ENCODE peak calls at places on chromosomes 2 and 18, in eight cellular contexts. One of them, this sample, is unnamed.
A peak's percentile ranks its signal among the peaks of the same experiment; 100 is the strongest.

GRCh38 chr2:202327887-202328286 is 48.2 kb upstream of the BMPR2 start:
- DNase-seq in GM12865: no peak
- DNase-seq in progenitor cell of endocrine pancreas: no peak
- DNase-seq in activated naive CD4-positive, alpha-beta T cell treated with anti-CD3 and anti-CD28 coated beads, Interleukin-2, amount 50 U/mL, for 16 hours: no peak
- DNase-seq in CD8-positive, alpha-beta T cell: no peak
- DNase-seq in tibial artery: no peak
- DNase-seq in skeletal muscle cell: no peak
- DNase-seq in stimulated activated CD4-positive, alpha-beta T cell treated with anti-CD3 and anti-CD28 coated beads, TNF-alpha, amount 100 ng/mL, for 48 hours: no peak
- DNase-seq in this sample: no peak

GRCh38 chr18:75247041-75247551 is 36.5 kb downstream of the TSHZ1 start:
- DNase-seq in progenitor cell of endocrine pancreas: no peak
- DNase-seq in stimulated activated CD4-positive, alpha-beta T cell treated with anti-CD3 and anti-CD28 coated beads, TNF-alpha, amount 100 ng/mL, for 48 hours: no peak
- DNase-seq in CD8-positive, alpha-beta T cell: no peak
- DNase-seq in GM12865: no peak
- DNase-seq in activated naive CD4-positive, alpha-beta T cell treated with anti-CD3 and anti-CD28 coated beads, Interleukin-2, amount 50 U/mL, for 16 hours: no peak
- DNase-seq in skeletal muscle cell: peak; percentile 28
- DNase-seq in tibial artery: no peak
- DNase-seq in this sample: peak; percentile 60

GRCh38 chr2:43228782-43229659 is 2.6 kb upstream of the ZFP36L2 start:
- DNase-seq in CD8-positive, alpha-beta T cell: no peak
- DNase-seq in tibial artery: no peak
- DNase-seq in skeletal muscle cell: no peak
- DNase-seq in progenitor cell of endocrine pancreas: no peak
- DNase-seq in activated naive CD4-positive, alpha-beta T cell treated with anti-CD3 and anti-CD28 coated beads, Interleukin-2, amount 50 U/mL, for 16 hours: no peak
- DNase-seq in GM12865: peak; percentile 69
- DNase-seq in stimulated activated CD4-positive, alpha-beta T cell treated with anti-CD3 and anti-CD28 coated beads, TNF-alpha, amount 100 ng/mL, for 48 hours: no peak
- DNase-seq in this sample: no peak

GRCh38 chr2:148259674-148260073 is 238.8 kb downstream of the MBD5 start:
- DNase-seq in skeletal muscle cell: no peak
- DNase-seq in GM12865: peak; percentile 33
- DNase-seq in tibial artery: no peak
- DNase-seq in stimulated activated CD4-positive, alpha-beta T cell treated with anti-CD3 and anti-CD28 coated beads, TNF-alpha, amount 100 ng/mL, for 48 hours: no peak
- DNase-seq in CD8-positive, alpha-beta T cell: no peak
- DNase-seq in progenitor cell of endocrine pancreas: no peak
- DNase-seq in activated naive CD4-positive, alpha-beta T cell treated with anti-CD3 and anti-CD28 coated beads, Interleukin-2, amount 50 U/mL, for 16 hours: no peak
- DNase-seq in this sample: no peak

GRCh38 chr2:207470700-207471070 is 59.1 kb upstream of the CREB1 start:
- DNase-seq in CD8-positive, alpha-beta T cell: no peak
- DNase-seq in skeletal muscle cell: no peak
- DNase-seq in GM12865: no peak
- DNase-seq in activated naive CD4-positive, alpha-beta T cell treated with anti-CD3 and anti-CD28 coated beads, Interleukin-2, amount 50 U/mL, for 16 hours: no peak
- DNase-seq in progenitor cell of endocrine pancreas: no peak
- DNase-seq in tibial artery: no peak
- DNase-seq in stimulated activated CD4-positive, alpha-beta T cell treated with anti-CD3 and anti-CD28 coated beads, TNF-alpha, amount 100 ng/mL, for 48 hours: no peak
- DNase-seq in this sample: no peak

GRCh38 chr2:12457831-12458230 is 258.9 kb upstream of the TRIB2 start:
- DNase-seq in CD8-positive, alpha-beta T cell: no peak
- DNase-seq in progenitor cell of endocrine pancreas: no peak
- DNase-seq in activated naive CD4-positive, alpha-beta T cell treated with anti-CD3 and anti-CD28 coated beads, Interleukin-2, amount 50 U/mL, for 16 hours: no peak
- DNase-seq in skeletal muscle cell: no peak
- DNase-seq in tibial artery: no peak
- DNase-seq in stimulated activated CD4-positive, alpha-beta T cell treated with anti-CD3 and anti-CD28 coated beads, TNF-alpha, amount 100 ng/mL, for 48 hours: no peak
- DNase-seq in GM12865: no peak
- DNase-seq in this sample: no peak

GRCh38 chr18:3952031-3952430 is 502.1 kb downstream of the TGIF1 start:
- DNase-seq in CD8-positive, alpha-beta T cell: no peak
- DNase-seq in skeletal muscle cell: no peak
- DNase-seq in GM12865: no peak
- DNase-seq in stimulated activated CD4-positive, alpha-beta T cell treated with anti-CD3 and anti-CD28 coated beads, TNF-alpha, amount 100 ng/mL, for 48 hours: no peak
- DNase-seq in activated naive CD4-positive, alpha-beta T cell treated with anti-CD3 and anti-CD28 coated beads, Interleukin-2, amount 50 U/mL, for 16 hours: no peak
- DNase-seq in tibial artery: no peak
- DNase-seq in progenitor cell of endocrine pancreas: no peak
- DNase-seq in this sample: no peak

GRCh38 chr2:212892193-212892592 is 259.2 kb downstream of the IKZF2 start:
- DNase-seq in activated naive CD4-positive, alpha-beta T cell treated with anti-CD3 and anti-CD28 coated beads, Interleukin-2, amount 50 U/mL, for 16 hours: no peak
- DNase-seq in CD8-positive, alpha-beta T cell: no peak
- DNase-seq in skeletal muscle cell: peak; percentile 19
- DNase-seq in GM12865: peak; percentile 27
- DNase-seq in progenitor cell of endocrine pancreas: no peak
- DNase-seq in tibial artery: no peak
- DNase-seq in stimulated activated CD4-positive, alpha-beta T cell treated with anti-CD3 and anti-CD28 coated beads, TNF-alpha, amount 100 ng/mL, for 48 hours: no peak
- DNase-seq in this sample: no peak

GRCh38 chr2:142725386-142725785 is 152.1 kb upstream of the KYNU start:
- DNase-seq in GM12865: no peak
- DNase-seq in activated naive CD4-positive, alpha-beta T cell treated with anti-CD3 and anti-CD28 coated beads, Interleukin-2, amount 50 U/mL, for 16 hours: no peak
- DNase-seq in skeletal muscle cell: no peak
- DNase-seq in tibial artery: no peak
- DNase-seq in stimulated activated CD4-positive, alpha-beta T cell treated with anti-CD3 and anti-CD28 coated beads, TNF-alpha, amount 100 ng/mL, for 48 hours: no peak
- DNase-seq in CD8-positive, alpha-beta T cell: no peak
- DNase-seq in progenitor cell of endocrine pancreas: no peak
- DNase-seq in this sample: no peak

GRCh38 chr2:71922501-71923142 is 225.0 kb downstream of the CYP26B1 start:
- DNase-seq in stimulated activated CD4-positive, alpha-beta T cell treated with anti-CD3 and anti-CD28 coated beads, TNF-alpha, amount 100 ng/mL, for 48 hours: no peak
- DNase-seq in progenitor cell of endocrine pancreas: no peak
- DNase-seq in GM12865: no peak
- DNase-seq in CD8-positive, alpha-beta T cell: no peak
- DNase-seq in tibial artery: no peak
- DNase-seq in activated naive CD4-positive, alpha-beta T cell treated with anti-CD3 and anti-CD28 coated beads, Interleukin-2, amount 50 U/mL, for 16 hours: no peak
- DNase-seq in skeletal muscle cell: no peak
- DNase-seq in this sample: no peak

GRCh38 chr18:6107794-6108193 is 212.5 kb upstream of the TMEM200C start:
- DNase-seq in CD8-positive, alpha-beta T cell: no peak
- DNase-seq in activated naive CD4-positive, alpha-beta T cell treated with anti-CD3 and anti-CD28 coated beads, Interleukin-2, amount 50 U/mL, for 16 hours: no peak
- DNase-seq in stimulated activated CD4-positive, alpha-beta T cell treated with anti-CD3 and anti-CD28 coated beads, TNF-alpha, amount 100 ng/mL, for 48 hours: no peak
- DNase-seq in tibial artery: no peak
- DNase-seq in progenitor cell of endocrine pancreas: no peak
- DNase-seq in GM12865: no peak
- DNase-seq in skeletal muscle cell: no peak
- DNase-seq in this sample: no peak

GRCh38 chr2:3193423-3194330 is 183.9 kb downstream of the EIPR1 start:
- DNase-seq in skeletal muscle cell: no peak
- DNase-seq in stimulated activated CD4-positive, alpha-beta T cell treated with anti-CD3 and anti-CD28 coated beads, TNF-alpha, amount 100 ng/mL, for 48 hours: no peak
- DNase-seq in GM12865: no peak
- DNase-seq in activated naive CD4-positive, alpha-beta T cell treated with anti-CD3 and anti-CD28 coated beads, Interleukin-2, amount 50 U/mL, for 16 hours: no peak
- DNase-seq in progenitor cell of endocrine pancreas: no peak
- DNase-seq in tibial artery: no peak
- DNase-seq in CD8-positive, alpha-beta T cell: no peak
- DNase-seq in this sample: no peak

GRCh38 chr2:150587547-150588209 is 100.2 kb upstream of the RND3 start:
- DNase-seq in tibial artery: no peak
- DNase-seq in skeletal muscle cell: no peak
- DNase-seq in activated naive CD4-positive, alpha-beta T cell treated with anti-CD3 and anti-CD28 coated beads, Interleukin-2, amount 50 U/mL, for 16 hours: no peak
- DNase-seq in stimulated activated CD4-positive, alpha-beta T cell treated with anti-CD3 and anti-CD28 coated beads, TNF-alpha, amount 100 ng/mL, for 48 hours: no peak
- DNase-seq in CD8-positive, alpha-beta T cell: no peak
- DNase-seq in GM12865: no peak
- DNase-seq in progenitor cell of endocrine pancreas: no peak
- DNase-seq in this sample: no peak

GRCh38 chr18:44149706-44150105 is 531.0 kb upstream of the SETBP1 start:
- DNase-seq in stimulated activated CD4-positive, alpha-beta T cell treated with anti-CD3 and anti-CD28 coated beads, TNF-alpha, amount 100 ng/mL, for 48 hours: no peak
- DNase-seq in progenitor cell of endocrine pancreas: no peak
- DNase-seq in GM12865: no peak
- DNase-seq in tibial artery: no peak
- DNase-seq in skeletal muscle cell: peak; percentile 84
- DNase-seq in activated naive CD4-positive, alpha-beta T cell treated with anti-CD3 and anti-CD28 coated beads, Interleukin-2, amount 50 U/mL, for 16 hours: no peak
- DNase-seq in CD8-positive, alpha-beta T cell: no peak
- DNase-seq in this sample: no peak

GRCh38 chr2:133241231-133241575 is 327.1 kb downstream of the NCKAP5 start:
- DNase-seq in skeletal muscle cell: no peak
- DNase-seq in progenitor cell of endocrine pancreas: no peak
- DNase-seq in GM12865: no peak
- DNase-seq in stimulated activated CD4-positive, alpha-beta T cell treated with anti-CD3 and anti-CD28 coated beads, TNF-alpha, amount 100 ng/mL, for 48 hours: no peak
- DNase-seq in tibial artery: no peak
- DNase-seq in CD8-positive, alpha-beta T cell: no peak
- DNase-seq in activated naive CD4-positive, alpha-beta T cell treated with anti-CD3 and anti-CD28 coated beads, Interleukin-2, amount 50 U/mL, for 16 hours: no peak
- DNase-seq in this sample: no peak

GRCh38 chr2:183024701-183025100 is 13.6 kb downstream of the NCKAP1 start:
- DNase-seq in activated naive CD4-positive, alpha-beta T cell treated with anti-CD3 and anti-CD28 coated beads, Interleukin-2, amount 50 U/mL, for 16 hours: no peak
- DNase-seq in tibial artery: no peak
- DNase-seq in skeletal muscle cell: peak; percentile 9
- DNase-seq in stimulated activated CD4-positive, alpha-beta T cell treated with anti-CD3 and anti-CD28 coated beads, TNF-alpha, amount 100 ng/mL, for 48 hours: no peak
- DNase-seq in progenitor cell of endocrine pancreas: no peak
- DNase-seq in GM12865: no peak
- DNase-seq in CD8-positive, alpha-beta T cell: no peak
- DNase-seq in this sample: no peak

GRCh38 chr18:74378179-74378682 is 62.6 kb downstream of the C18orf63 start:
- DNase-seq in activated naive CD4-positive, alpha-beta T cell treated with anti-CD3 and anti-CD28 coated beads, Interleukin-2, amount 50 U/mL, for 16 hours: no peak
- DNase-seq in stimulated activated CD4-positive, alpha-beta T cell treated with anti-CD3 and anti-CD28 coated beads, TNF-alpha, amount 100 ng/mL, for 48 hours: no peak
- DNase-seq in tibial artery: peak; percentile 93
- DNase-seq in CD8-positive, alpha-beta T cell: no peak
- DNase-seq in GM12865: peak; percentile 12
- DNase-seq in skeletal muscle cell: no peak
- DNase-seq in progenitor cell of endocrine pancreas: no peak
- DNase-seq in this sample: no peak

GRCh38 chr2:96324716-96325037 is 440 bp upstream of the ITPRIPL1 start:
- DNase-seq in skeletal muscle cell: no peak
- DNase-seq in stimulated activated CD4-positive, alpha-beta T cell treated with anti-CD3 and anti-CD28 coated beads, TNF-alpha, amount 100 ng/mL, for 48 hours: peak; percentile 38
- DNase-seq in activated naive CD4-positive, alpha-beta T cell treated with anti-CD3 and anti-CD28 coated beads, Interleukin-2, amount 50 U/mL, for 16 hours: peak; percentile 29
- DNase-seq in CD8-positive, alpha-beta T cell: no peak
- DNase-seq in tibial artery: peak; percentile 19
- DNase-seq in GM12865: no peak
- DNase-seq in progenitor cell of endocrine pancreas: no peak
- DNase-seq in this sample: no peak

GRCh38 chr2:25421746-25422431 is 80.2 kb upstream of the DNMT3A start:
- DNase-seq in tibial artery: no peak
- DNase-seq in skeletal muscle cell: no peak
- DNase-seq in CD8-positive, alpha-beta T cell: no peak
- DNase-seq in GM12865: peak; percentile 85
- DNase-seq in activated naive CD4-positive, alpha-beta T cell treated with anti-CD3 and anti-CD28 coated beads, Interleukin-2, amount 50 U/mL, for 16 hours: no peak
- DNase-seq in progenitor cell of endocrine pancreas: no peak
- DNase-seq in stimulated activated CD4-positive, alpha-beta T cell treated with anti-CD3 and anti-CD28 coated beads, TNF-alpha, amount 100 ng/mL, for 48 hours: no peak
- DNase-seq in this sample: no peak

GRCh38 chr18:48996901-48997463 is 46.2 kb upstream of the SMAD7 start:
- DNase-seq in tibial artery: no peak
- DNase-seq in progenitor cell of endocrine pancreas: no peak
- DNase-seq in activated naive CD4-positive, alpha-beta T cell treated with anti-CD3 and anti-CD28 coated beads, Interleukin-2, amount 50 U/mL, for 16 hours: no peak
- DNase-seq in skeletal muscle cell: peak; percentile 45
- DNase-seq in stimulated activated CD4-positive, alpha-beta T cell treated with anti-CD3 and anti-CD28 coated beads, TNF-alpha, amount 100 ng/mL, for 48 hours: no peak
- DNase-seq in CD8-positive, alpha-beta T cell: no peak
- DNase-seq in GM12865: no peak
- DNase-seq in this sample: no peak

GRCh38 chr2:118003396-118003824 is 10.5 kb downstream of the CCDC93 start:
- DNase-seq in tibial artery: no peak
- DNase-seq in skeletal muscle cell: peak; percentile 39
- DNase-seq in GM12865: peak; percentile 83
- DNase-seq in stimulated activated CD4-positive, alpha-beta T cell treated with anti-CD3 and anti-CD28 coated beads, TNF-alpha, amount 100 ng/mL, for 48 hours: peak; percentile 42
- DNase-seq in progenitor cell of endocrine pancreas: peak; percentile 26
- DNase-seq in CD8-positive, alpha-beta T cell: peak; percentile 6
- DNase-seq in activated naive CD4-positive, alpha-beta T cell treated with anti-CD3 and anti-CD28 coated beads, Interleukin-2, amount 50 U/mL, for 16 hours: peak; percentile 17
- DNase-seq in this sample: peak; percentile 76

GRCh38 chr2:567865-568638 is 109.2 kb downstream of the TMEM18 start:
- DNase-seq in progenitor cell of endocrine pancreas: no peak
- DNase-seq in CD8-positive, alpha-beta T cell: no peak
- DNase-seq in activated naive CD4-positive, alpha-beta T cell treated with anti-CD3 and anti-CD28 coated beads, Interleukin-2, amount 50 U/mL, for 16 hours: no peak
- DNase-seq in skeletal muscle cell: peak; percentile 54
- DNase-seq in GM12865: no peak
- DNase-seq in stimulated activated CD4-positive, alpha-beta T cell treated with anti-CD3 and anti-CD28 coated beads, TNF-alpha, amount 100 ng/mL, for 48 hours: no peak
- DNase-seq in tibial artery: peak; percentile 80
- DNase-seq in this sample: no peak

GRCh38 chr2:171432969-171433762 is 624 bp downstream of the METTL8 start:
- DNase-seq in activated naive CD4-positive, alpha-beta T cell treated with anti-CD3 and anti-CD28 coated beads, Interleukin-2, amount 50 U/mL, for 16 hours: peak; percentile 62
- DNase-seq in GM12865: peak; percentile 89
- DNase-seq in CD8-positive, alpha-beta T cell: no peak
- DNase-seq in stimulated activated CD4-positive, alpha-beta T cell treated with anti-CD3 and anti-CD28 coated beads, TNF-alpha, amount 100 ng/mL, for 48 hours: peak; percentile 44
- DNase-seq in skeletal muscle cell: no peak
- DNase-seq in tibial artery: no peak
- DNase-seq in progenitor cell of endocrine pancreas: no peak
- DNase-seq in this sample: peak; percentile 62

GRCh38 chr2:25993049-25993448 is 10.8 kb upstream of the KIF3C start:
- DNase-seq in activated naive CD4-positive, alpha-beta T cell treated with anti-CD3 and anti-CD28 coated beads, Interleukin-2, amount 50 U/mL, for 16 hours: no peak
- DNase-seq in tibial artery: no peak
- DNase-seq in GM12865: no peak
- DNase-seq in skeletal muscle cell: no peak
- DNase-seq in CD8-positive, alpha-beta T cell: no peak
- DNase-seq in stimulated activated CD4-positive, alpha-beta T cell treated with anti-CD3 and anti-CD28 coated beads, TNF-alpha, amount 100 ng/mL, for 48 hours: no peak
- DNase-seq in progenitor cell of endocrine pancreas: no peak
- DNase-seq in this sample: no peak

GRCh38 chr2:28389399-28390240 is 3.0 kb upstream of the FOSL2 start:
- DNase-seq in CD8-positive, alpha-beta T cell: no peak
- DNase-seq in activated naive CD4-positive, alpha-beta T cell treated with anti-CD3 and anti-CD28 coated beads, Interleukin-2, amount 50 U/mL, for 16 hours: no peak
- DNase-seq in GM12865: no peak
- DNase-seq in skeletal muscle cell: no peak
- DNase-seq in tibial artery: no peak
- DNase-seq in stimulated activated CD4-positive, alpha-beta T cell treated with anti-CD3 and anti-CD28 coated beads, TNF-alpha, amount 100 ng/mL, for 48 hours: no peak
- DNase-seq in progenitor cell of endocrine pancreas: no peak
- DNase-seq in this sample: no peak

GRCh38 chr2:100257939-100258338 is 64.4 kb downstream of the LONRF2 start:
- DNase-seq in stimulated activated CD4-positive, alpha-beta T cell treated with anti-CD3 and anti-CD28 coated beads, TNF-alpha, amount 100 ng/mL, for 48 hours: no peak
- DNase-seq in tibial artery: peak; percentile 60
- DNase-seq in progenitor cell of endocrine pancreas: no peak
- DNase-seq in GM12865: no peak
- DNase-seq in activated naive CD4-positive, alpha-beta T cell treated with anti-CD3 and anti-CD28 coated beads, Interleukin-2, amount 50 U/mL, for 16 hours: no peak
- DNase-seq in skeletal muscle cell: no peak
- DNase-seq in CD8-positive, alpha-beta T cell: no peak
- DNase-seq in this sample: no peak

GRCh38 chr2:8239402-8240127 is 442.3 kb upstream of the ID2 start:
- DNase-seq in tibial artery: no peak
- DNase-seq in stimulated activated CD4-positive, alpha-beta T cell treated with anti-CD3 and anti-CD28 coated beads, TNF-alpha, amount 100 ng/mL, for 48 hours: peak; percentile 27
- DNase-seq in CD8-positive, alpha-beta T cell: no peak
- DNase-seq in activated naive CD4-positive, alpha-beta T cell treated with anti-CD3 and anti-CD28 coated beads, Interleukin-2, amount 50 U/mL, for 16 hours: no peak
- DNase-seq in skeletal muscle cell: no peak
- DNase-seq in progenitor cell of endocrine pancreas: no peak
- DNase-seq in GM12865: peak; percentile 16
- DNase-seq in this sample: no peak

GRCh38 chr2:45300026-45300750 is 290.9 kb upstream of the SIX2 start:
- DNase-seq in GM12865: no peak
- DNase-seq in tibial artery: no peak
- DNase-seq in progenitor cell of endocrine pancreas: no peak
- DNase-seq in activated naive CD4-positive, alpha-beta T cell treated with anti-CD3 and anti-CD28 coated beads, Interleukin-2, amount 50 U/mL, for 16 hours: no peak
- DNase-seq in CD8-positive, alpha-beta T cell: no peak
- DNase-seq in skeletal muscle cell: no peak
- DNase-seq in stimulated activated CD4-positive, alpha-beta T cell treated with anti-CD3 and anti-CD28 coated beads, TNF-alpha, amount 100 ng/mL, for 48 hours: no peak
- DNase-seq in this sample: no peak

GRCh38 chr2:38128653-38129052 is 52.7 kb upstream of the CYP1B1 start:
- DNase-seq in tibial artery: no peak
- DNase-seq in activated naive CD4-positive, alpha-beta T cell treated with anti-CD3 and anti-CD28 coated beads, Interleukin-2, amount 50 U/mL, for 16 hours: no peak
- DNase-seq in progenitor cell of endocrine pancreas: no peak
- DNase-seq in GM12865: peak; percentile 67
- DNase-seq in skeletal muscle cell: no peak
- DNase-seq in CD8-positive, alpha-beta T cell: no peak
- DNase-seq in stimulated activated CD4-positive, alpha-beta T cell treated with anti-CD3 and anti-CD28 coated beads, TNF-alpha, amount 100 ng/mL, for 48 hours: no peak
- DNase-seq in this sample: peak; percentile 93

GRCh38 chr2:110860620-110861019 is 128.2 kb downstream of the ACOXL start:
- DNase-seq in GM12865: no peak
- DNase-seq in activated naive CD4-positive, alpha-beta T cell treated with anti-CD3 and anti-CD28 coated beads, Interleukin-2, amount 50 U/mL, for 16 hours: no peak
- DNase-seq in CD8-positive, alpha-beta T cell: no peak
- DNase-seq in skeletal muscle cell: no peak
- DNase-seq in stimulated activated CD4-positive, alpha-beta T cell treated with anti-CD3 and anti-CD28 coated beads, TNF-alpha, amount 100 ng/mL, for 48 hours: no peak
- DNase-seq in progenitor cell of endocrine pancreas: no peak
- DNase-seq in tibial artery: no peak
- DNase-seq in this sample: no peak

GRCh38 chr2:121961761-121962160 is 206.3 kb downstream of the TSN start:
- DNase-seq in progenitor cell of endocrine pancreas: no peak
- DNase-seq in CD8-positive, alpha-beta T cell: no peak
- DNase-seq in tibial artery: no peak
- DNase-seq in skeletal muscle cell: no peak
- DNase-seq in activated naive CD4-positive, alpha-beta T cell treated with anti-CD3 and anti-CD28 coated beads, Interleukin-2, amount 50 U/mL, for 16 hours: no peak
- DNase-seq in stimulated activated CD4-positive, alpha-beta T cell treated with anti-CD3 and anti-CD28 coated beads, TNF-alpha, amount 100 ng/mL, for 48 hours: no peak
- DNase-seq in GM12865: no peak
- DNase-seq in this sample: no peak